ENCODE peak calls at places on chromosomes 4 and X, in six cellular contexts. One of them, this sample, is unnamed.
A peak's percentile ranks its signal among the peaks of the same experiment; 100 is the strongest.

GRCh38 chr4:5554376-5554775 is 154.0 kb downstream of the EVC2 start:
- DNase-seq in substantia nigra: no peak
- DNase-seq in stimulated activated CD4-positive, alpha-beta T cell treated with anti-CD3 and anti-CD28 coated beads, Interleukin-4, amount 100 ng/mL, for 4 hours: no peak
- DNase-seq in lung: no peak
- DNase-seq in stimulated activated CD8-positive, alpha-beta memory T cell treated with anti-CD3 and anti-CD28 coated beads, Interleukin-4, amount 100 ng/mL, for 4 hours: no peak
- DNase-seq in midbrain: no peak
- DNase-seq in this sample: no peak

GRCh38 chr4:87219648-87220093 is 747 bp downstream of the KLHL8 start:
- DNase-seq in substantia nigra: peak; percentile 53
- DNase-seq in stimulated activated CD4-positive, alpha-beta T cell treated with anti-CD3 and anti-CD28 coated beads, Interleukin-4, amount 100 ng/mL, for 4 hours: peak; percentile 43
- DNase-seq in lung: peak; percentile 42
- DNase-seq in stimulated activated CD8-positive, alpha-beta memory T cell treated with anti-CD3 and anti-CD28 coated beads, Interleukin-4, amount 100 ng/mL, for 4 hours: peak; percentile 14
- DNase-seq in midbrain: peak; percentile 48
- DNase-seq in this sample: no peak

GRCh38 chrX:38968344-38968743 is 167.1 kb downstream of the MID1IP1 start:
- DNase-seq in substantia nigra: no peak
- DNase-seq in stimulated activated CD4-positive, alpha-beta T cell treated with anti-CD3 and anti-CD28 coated beads, Interleukin-4, amount 100 ng/mL, for 4 hours: no peak
- DNase-seq in lung: no peak
- DNase-seq in stimulated activated CD8-positive, alpha-beta memory T cell treated with anti-CD3 and anti-CD28 coated beads, Interleukin-4, amount 100 ng/mL, for 4 hours: no peak
- DNase-seq in midbrain: no peak
- DNase-seq in this sample: no peak

GRCh38 chr4:41282362-41282761 is 25.6 kb downstream of the UCHL1 start:
- DNase-seq in substantia nigra: no peak
- DNase-seq in stimulated activated CD4-positive, alpha-beta T cell treated with anti-CD3 and anti-CD28 coated beads, Interleukin-4, amount 100 ng/mL, for 4 hours: no peak
- DNase-seq in lung: no peak
- DNase-seq in stimulated activated CD8-positive, alpha-beta memory T cell treated with anti-CD3 and anti-CD28 coated beads, Interleukin-4, amount 100 ng/mL, for 4 hours: no peak
- DNase-seq in midbrain: no peak
- DNase-seq in this sample: no peak

GRCh38 chrX:112008724-112009123 is 73.9 kb downstream of the TRPC5 start:
- DNase-seq in substantia nigra: no peak
- DNase-seq in stimulated activated CD4-positive, alpha-beta T cell treated with anti-CD3 and anti-CD28 coated beads, Interleukin-4, amount 100 ng/mL, for 4 hours: no peak
- DNase-seq in lung: no peak
- DNase-seq in stimulated activated CD8-positive, alpha-beta memory T cell treated with anti-CD3 and anti-CD28 coated beads, Interleukin-4, amount 100 ng/mL, for 4 hours: no peak
- DNase-seq in midbrain: no peak
- DNase-seq in this sample: no peak

GRCh38 chr4:182928061-182928460 is 10.9 kb upstream of the DCTD start:
- DNase-seq in substantia nigra: no peak
- DNase-seq in stimulated activated CD4-positive, alpha-beta T cell treated with anti-CD3 and anti-CD28 coated beads, Interleukin-4, amount 100 ng/mL, for 4 hours: no peak
- DNase-seq in lung: no peak
- DNase-seq in stimulated activated CD8-positive, alpha-beta memory T cell treated with anti-CD3 and anti-CD28 coated beads, Interleukin-4, amount 100 ng/mL, for 4 hours: no peak
- DNase-seq in midbrain: no peak
- DNase-seq in this sample: no peak

GRCh38 chrX:148618472-148619445 is 118.3 kb downstream of the AFF2 start:
- DNase-seq in substantia nigra: no peak
- DNase-seq in stimulated activated CD4-positive, alpha-beta T cell treated with anti-CD3 and anti-CD28 coated beads, Interleukin-4, amount 100 ng/mL, for 4 hours: no peak
- DNase-seq in lung: no peak
- DNase-seq in stimulated activated CD8-positive, alpha-beta memory T cell treated with anti-CD3 and anti-CD28 coated beads, Interleukin-4, amount 100 ng/mL, for 4 hours: no peak
- DNase-seq in midbrain: no peak
- DNase-seq in this sample: no peak

GRCh38 chr4:155353923-155354540 is 22.7 kb downstream of the MAP9 start:
- DNase-seq in substantia nigra: peak; percentile 20
- DNase-seq in stimulated activated CD4-positive, alpha-beta T cell treated with anti-CD3 and anti-CD28 coated beads, Interleukin-4, amount 100 ng/mL, for 4 hours: no peak
- DNase-seq in lung: peak; percentile 57
- DNase-seq in stimulated activated CD8-positive, alpha-beta memory T cell treated with anti-CD3 and anti-CD28 coated beads, Interleukin-4, amount 100 ng/mL, for 4 hours: no peak
- DNase-seq in midbrain: peak; percentile 31
- DNase-seq in this sample: no peak

GRCh38 chrX:479273-479981 is 92.7 kb upstream of the PPP2R3B start:
- DNase-seq in substantia nigra: no peak
- DNase-seq in stimulated activated CD4-positive, alpha-beta T cell treated with anti-CD3 and anti-CD28 coated beads, Interleukin-4, amount 100 ng/mL, for 4 hours: no peak
- DNase-seq in lung: no peak
- DNase-seq in stimulated activated CD8-positive, alpha-beta memory T cell treated with anti-CD3 and anti-CD28 coated beads, Interleukin-4, amount 100 ng/mL, for 4 hours: no peak
- DNase-seq in midbrain: no peak
- DNase-seq in this sample: no peak

GRCh38 chr4:176587920-176588319 is 204.8 kb downstream of the VEGFC start:
- DNase-seq in substantia nigra: no peak
- DNase-seq in stimulated activated CD4-positive, alpha-beta T cell treated with anti-CD3 and anti-CD28 coated beads, Interleukin-4, amount 100 ng/mL, for 4 hours: no peak
- DNase-seq in lung: no peak
- DNase-seq in stimulated activated CD8-positive, alpha-beta memory T cell treated with anti-CD3 and anti-CD28 coated beads, Interleukin-4, amount 100 ng/mL, for 4 hours: no peak
- DNase-seq in midbrain: no peak
- DNase-seq in this sample: no peak

GRCh38 chrX:5236096-5236495 is 992.6 kb downstream of the NLGN4X start:
- DNase-seq in substantia nigra: no peak
- DNase-seq in stimulated activated CD4-positive, alpha-beta T cell treated with anti-CD3 and anti-CD28 coated beads, Interleukin-4, amount 100 ng/mL, for 4 hours: no peak
- DNase-seq in lung: no peak
- DNase-seq in stimulated activated CD8-positive, alpha-beta memory T cell treated with anti-CD3 and anti-CD28 coated beads, Interleukin-4, amount 100 ng/mL, for 4 hours: no peak
- DNase-seq in midbrain: no peak
- DNase-seq in this sample: no peak